ENCODE peak calls at places on chromosomes 13 and 19, in eight cellular contexts. One of them, this sample, is unnamed.

GRCh38 chr13:46913757-46914156 is 16.9 kb upstream of the HTR2A start:
- DNase-seq in stimulated activated CD4-positive, alpha-beta T cell treated with anti-CD3 and anti-CD28 coated beads, Interleukin-15, amount 100 ng/mL, for 24 hours: no peak
- DNase-seq in glutamatergic neuron: no peak
- DNase-seq in mesenteric fat pad: no peak
- DNase-seq in lower leg skin: no peak
- DNase-seq in GM10248: no peak
- DNase-seq in sciatic nerve: no peak
- DNase-seq in epithelial cell of prostate: no peak
- DNase-seq in this sample: no peak

GRCh38 chr19:51002542-51003311 is 1.3 kb upstream of the KLK8 start:
- DNase-seq in epithelial cell of prostate: no peak
- DNase-seq in GM10248: peak
- DNase-seq in stimulated activated CD4-positive, alpha-beta T cell treated with anti-CD3 and anti-CD28 coated beads, Interleukin-15, amount 100 ng/mL, for 24 hours: peak
- DNase-seq in sciatic nerve: peak
- DNase-seq in lower leg skin: peak
- DNase-seq in glutamatergic neuron: peak
- DNase-seq in mesenteric fat pad: peak
- DNase-seq in this sample: no peak

GRCh38 chr13:101325423-101325822 is 90.9 kb downstream of the NALCN start:
- DNase-seq in glutamatergic neuron: no peak
- DNase-seq in stimulated activated CD4-positive, alpha-beta T cell treated with anti-CD3 and anti-CD28 coated beads, Interleukin-15, amount 100 ng/mL, for 24 hours: no peak
- DNase-seq in sciatic nerve: no peak
- DNase-seq in GM10248: no peak
- DNase-seq in mesenteric fat pad: no peak
- DNase-seq in epithelial cell of prostate: no peak
- DNase-seq in lower leg skin: no peak
- DNase-seq in this sample: no peak

GRCh38 chr13:48231948-48232347 is 1.1 kb upstream of the ITM2B start:
- DNase-seq in GM10248: no peak
- DNase-seq in epithelial cell of prostate: no peak
- DNase-seq in glutamatergic neuron: no peak
- DNase-seq in mesenteric fat pad: no peak
- DNase-seq in sciatic nerve: no peak
- DNase-seq in lower leg skin: no peak
- DNase-seq in stimulated activated CD4-positive, alpha-beta T cell treated with anti-CD3 and anti-CD28 coated beads, Interleukin-15, amount 100 ng/mL, for 24 hours: no peak
- DNase-seq in this sample: no peak

GRCh38 chr19:12139885-12140544 is at the start of gene ZNF20:
- DNase-seq in lower leg skin: peak
- DNase-seq in mesenteric fat pad: peak
- DNase-seq in stimulated activated CD4-positive, alpha-beta T cell treated with anti-CD3 and anti-CD28 coated beads, Interleukin-15, amount 100 ng/mL, for 24 hours: peak
- DNase-seq in glutamatergic neuron: peak
- DNase-seq in GM10248: peak
- DNase-seq in epithelial cell of prostate: peak
- DNase-seq in sciatic nerve: peak
- DNase-seq in this sample: peak

GRCh38 chr19:28039677-28040381 is 1173.1 kb downstream of the UQCRFS1 start:
- DNase-seq in glutamatergic neuron: no peak
- DNase-seq in lower leg skin: no peak
- DNase-seq in sciatic nerve: no peak
- DNase-seq in GM10248: no peak
- DNase-seq in stimulated activated CD4-positive, alpha-beta T cell treated with anti-CD3 and anti-CD28 coated beads, Interleukin-15, amount 100 ng/mL, for 24 hours: no peak
- DNase-seq in epithelial cell of prostate: no peak
- DNase-seq in mesenteric fat pad: no peak
- DNase-seq in this sample: no peak

GRCh38 chr19:33000910-33001309 is 28.9 kb downstream of the FAAP24 start:
- DNase-seq in mesenteric fat pad: no peak
- DNase-seq in GM10248: no peak
- DNase-seq in epithelial cell of prostate: no peak
- DNase-seq in stimulated activated CD4-positive, alpha-beta T cell treated with anti-CD3 and anti-CD28 coated beads, Interleukin-15, amount 100 ng/mL, for 24 hours: no peak
- DNase-seq in lower leg skin: no peak
- DNase-seq in glutamatergic neuron: no peak
- DNase-seq in sciatic nerve: no peak
- DNase-seq in this sample: no peak

GRCh38 chr13:90276208-90276607 is 1071.3 kb upstream of the MIR17HG start:
- DNase-seq in sciatic nerve: no peak
- DNase-seq in GM10248: no peak
- DNase-seq in stimulated activated CD4-positive, alpha-beta T cell treated with anti-CD3 and anti-CD28 coated beads, Interleukin-15, amount 100 ng/mL, for 24 hours: no peak
- DNase-seq in mesenteric fat pad: no peak
- DNase-seq in epithelial cell of prostate: no peak
- DNase-seq in glutamatergic neuron: no peak
- DNase-seq in lower leg skin: no peak
- DNase-seq in this sample: no peak

GRCh38 chr13:108082481-108082880 is 132.9 kb downstream of the LIG4 start:
- DNase-seq in lower leg skin: no peak
- DNase-seq in GM10248: no peak
- DNase-seq in glutamatergic neuron: no peak
- DNase-seq in epithelial cell of prostate: no peak
- DNase-seq in sciatic nerve: no peak
- DNase-seq in mesenteric fat pad: no peak
- DNase-seq in stimulated activated CD4-positive, alpha-beta T cell treated with anti-CD3 and anti-CD28 coated beads, Interleukin-15, amount 100 ng/mL, for 24 hours: no peak
- DNase-seq in this sample: no peak

GRCh38 chr13:111166882-111167281 is 51.8 kb downstream of the ARHGEF7 start:
- DNase-seq in sciatic nerve: no peak
- DNase-seq in epithelial cell of prostate: no peak
- DNase-seq in GM10248: no peak
- DNase-seq in glutamatergic neuron: no peak
- DNase-seq in lower leg skin: no peak
- DNase-seq in mesenteric fat pad: no peak
- DNase-seq in stimulated activated CD4-positive, alpha-beta T cell treated with anti-CD3 and anti-CD28 coated beads, Interleukin-15, amount 100 ng/mL, for 24 hours: no peak
- DNase-seq in this sample: no peak

GRCh38 chr13:108948269-108948671 is 318.9 kb downstream of the MYO16 start:
- DNase-seq in stimulated activated CD4-positive, alpha-beta T cell treated with anti-CD3 and anti-CD28 coated beads, Interleukin-15, amount 100 ng/mL, for 24 hours: no peak
- DNase-seq in lower leg skin: no peak
- DNase-seq in mesenteric fat pad: no peak
- DNase-seq in epithelial cell of prostate: no peak
- DNase-seq in glutamatergic neuron: no peak
- DNase-seq in sciatic nerve: no peak
- DNase-seq in GM10248: no peak
- DNase-seq in this sample: no peak

GRCh38 chr13:91313103-91313502 is 34.4 kb upstream of the MIR17HG start:
- DNase-seq in GM10248: no peak
- DNase-seq in mesenteric fat pad: no peak
- DNase-seq in stimulated activated CD4-positive, alpha-beta T cell treated with anti-CD3 and anti-CD28 coated beads, Interleukin-15, amount 100 ng/mL, for 24 hours: peak
- DNase-seq in sciatic nerve: no peak
- DNase-seq in epithelial cell of prostate: no peak
- DNase-seq in lower leg skin: no peak
- DNase-seq in glutamatergic neuron: no peak
- DNase-seq in this sample: no peak

GRCh38 chr19:18657590-18658365 is 20.9 kb downstream of the KLHL26 start:
- DNase-seq in sciatic nerve: peak
- DNase-seq in glutamatergic neuron: no peak
- DNase-seq in lower leg skin: no peak
- DNase-seq in mesenteric fat pad: no peak
- DNase-seq in stimulated activated CD4-positive, alpha-beta T cell treated with anti-CD3 and anti-CD28 coated beads, Interleukin-15, amount 100 ng/mL, for 24 hours: no peak
- DNase-seq in epithelial cell of prostate: no peak
- DNase-seq in GM10248: peak
- DNase-seq in this sample: no peak

GRCh38 chr19:8336072-8336569 is 6.9 kb downstream of the KANK3 start:
- DNase-seq in sciatic nerve: no peak
- DNase-seq in glutamatergic neuron: no peak
- DNase-seq in lower leg skin: no peak
- DNase-seq in mesenteric fat pad: no peak
- DNase-seq in epithelial cell of prostate: no peak
- DNase-seq in stimulated activated CD4-positive, alpha-beta T cell treated with anti-CD3 and anti-CD28 coated beads, Interleukin-15, amount 100 ng/mL, for 24 hours: no peak
- DNase-seq in GM10248: no peak
- DNase-seq in this sample: no peak

GRCh38 chr13:49052801-49053200 is 77.1 kb downstream of the FNDC3A start:
- DNase-seq in lower leg skin: no peak
- DNase-seq in GM10248: no peak
- DNase-seq in glutamatergic neuron: no peak
- DNase-seq in mesenteric fat pad: no peak
- DNase-seq in stimulated activated CD4-positive, alpha-beta T cell treated with anti-CD3 and anti-CD28 coated beads, Interleukin-15, amount 100 ng/mL, for 24 hours: no peak
- DNase-seq in sciatic nerve: no peak
- DNase-seq in epithelial cell of prostate: no peak
- DNase-seq in this sample: no peak

GRCh38 chr13:27339299-27339698 is 68.7 kb downstream of the RASL11A start:
- DNase-seq in lower leg skin: no peak
- DNase-seq in stimulated activated CD4-positive, alpha-beta T cell treated with anti-CD3 and anti-CD28 coated beads, Interleukin-15, amount 100 ng/mL, for 24 hours: peak
- DNase-seq in mesenteric fat pad: no peak
- DNase-seq in epithelial cell of prostate: no peak
- DNase-seq in sciatic nerve: no peak
- DNase-seq in glutamatergic neuron: peak
- DNase-seq in GM10248: peak
- DNase-seq in this sample: peak

GRCh38 chr13:35920816-35921215 is 210.4 kb downstream of the DCLK1 start:
- DNase-seq in GM10248: no peak
- DNase-seq in sciatic nerve: no peak
- DNase-seq in glutamatergic neuron: no peak
- DNase-seq in lower leg skin: no peak
- DNase-seq in epithelial cell of prostate: no peak
- DNase-seq in stimulated activated CD4-positive, alpha-beta T cell treated with anti-CD3 and anti-CD28 coated beads, Interleukin-15, amount 100 ng/mL, for 24 hours: no peak
- DNase-seq in mesenteric fat pad: no peak
- DNase-seq in this sample: no peak

GRCh38 chr19:54388001-54388802 is 23.5 kb upstream of the LAIR1 start:
- DNase-seq in sciatic nerve: no peak
- DNase-seq in stimulated activated CD4-positive, alpha-beta T cell treated with anti-CD3 and anti-CD28 coated beads, Interleukin-15, amount 100 ng/mL, for 24 hours: peak
- DNase-seq in mesenteric fat pad: no peak
- DNase-seq in glutamatergic neuron: no peak
- DNase-seq in epithelial cell of prostate: no peak
- DNase-seq in GM10248: peak
- DNase-seq in lower leg skin: no peak
- DNase-seq in this sample: no peak

GRCh38 chr19:12952488-12953455 is 4.3 kb downstream of the GADD45GIP1 start:
- DNase-seq in GM10248: no peak
- DNase-seq in mesenteric fat pad: no peak
- DNase-seq in epithelial cell of prostate: no peak
- DNase-seq in lower leg skin: no peak
- DNase-seq in stimulated activated CD4-positive, alpha-beta T cell treated with anti-CD3 and anti-CD28 coated beads, Interleukin-15, amount 100 ng/mL, for 24 hours: no peak
- DNase-seq in glutamatergic neuron: no peak
- DNase-seq in sciatic nerve: no peak
- DNase-seq in this sample: no peak

GRCh38 chr19:5293607-5294089 is 47.0 kb downstream of the PTPRS start:
- DNase-seq in glutamatergic neuron: peak
- DNase-seq in stimulated activated CD4-positive, alpha-beta T cell treated with anti-CD3 and anti-CD28 coated beads, Interleukin-15, amount 100 ng/mL, for 24 hours: peak
- DNase-seq in GM10248: no peak
- DNase-seq in epithelial cell of prostate: no peak
- DNase-seq in sciatic nerve: peak
- DNase-seq in lower leg skin: no peak
- DNase-seq in mesenteric fat pad: no peak
- DNase-seq in this sample: peak

GRCh38 chr13:27541386-27541785 is 78.9 kb downstream of the LNX2 start:
- DNase-seq in glutamatergic neuron: no peak
- DNase-seq in mesenteric fat pad: no peak
- DNase-seq in stimulated activated CD4-positive, alpha-beta T cell treated with anti-CD3 and anti-CD28 coated beads, Interleukin-15, amount 100 ng/mL, for 24 hours: no peak
- DNase-seq in sciatic nerve: no peak
- DNase-seq in epithelial cell of prostate: no peak
- DNase-seq in GM10248: no peak
- DNase-seq in lower leg skin: no peak
- DNase-seq in this sample: no peak

GRCh38 chr13:99442273-99442895 is 58.9 kb upstream of the TM9SF2 start:
- DNase-seq in GM10248: peak
- DNase-seq in lower leg skin: peak
- DNase-seq in glutamatergic neuron: no peak
- DNase-seq in stimulated activated CD4-positive, alpha-beta T cell treated with anti-CD3 and anti-CD28 coated beads, Interleukin-15, amount 100 ng/mL, for 24 hours: peak
- DNase-seq in epithelial cell of prostate: no peak
- DNase-seq in sciatic nerve: no peak
- DNase-seq in mesenteric fat pad: no peak
- DNase-seq in this sample: peak

GRCh38 chr13:29901714-29902631 is 51.6 kb upstream of the UBL3 start:
- DNase-seq in lower leg skin: no peak
- DNase-seq in glutamatergic neuron: no peak
- DNase-seq in stimulated activated CD4-positive, alpha-beta T cell treated with anti-CD3 and anti-CD28 coated beads, Interleukin-15, amount 100 ng/mL, for 24 hours: peak
- DNase-seq in mesenteric fat pad: no peak
- DNase-seq in GM10248: no peak
- DNase-seq in sciatic nerve: no peak
- DNase-seq in epithelial cell of prostate: no peak
- DNase-seq in this sample: no peak

GRCh38 chr13:50518791-50519201 is 324.7 kb downstream of the DLEU7 start:
- DNase-seq in stimulated activated CD4-positive, alpha-beta T cell treated with anti-CD3 and anti-CD28 coated beads, Interleukin-15, amount 100 ng/mL, for 24 hours: no peak
- DNase-seq in mesenteric fat pad: no peak
- DNase-seq in GM10248: no peak
- DNase-seq in sciatic nerve: no peak
- DNase-seq in glutamatergic neuron: no peak
- DNase-seq in epithelial cell of prostate: no peak
- DNase-seq in lower leg skin: peak
- DNase-seq in this sample: no peak

GRCh38 chr19:5976768-5977167 is 1.2 kb downstream of the RANBP3 start:
- DNase-seq in stimulated activated CD4-positive, alpha-beta T cell treated with anti-CD3 and anti-CD28 coated beads, Interleukin-15, amount 100 ng/mL, for 24 hours: no peak
- DNase-seq in lower leg skin: no peak
- DNase-seq in glutamatergic neuron: no peak
- DNase-seq in mesenteric fat pad: no peak
- DNase-seq in epithelial cell of prostate: no peak
- DNase-seq in sciatic nerve: no peak
- DNase-seq in GM10248: no peak
- DNase-seq in this sample: no peak

GRCh38 chr19:14089662-14090508 is 666 bp downstream of the SAMD1 start:
- DNase-seq in mesenteric fat pad: no peak
- DNase-seq in epithelial cell of prostate: no peak
- DNase-seq in GM10248: peak
- DNase-seq in lower leg skin: no peak
- DNase-seq in stimulated activated CD4-positive, alpha-beta T cell treated with anti-CD3 and anti-CD28 coated beads, Interleukin-15, amount 100 ng/mL, for 24 hours: peak
- DNase-seq in glutamatergic neuron: peak
- DNase-seq in sciatic nerve: no peak
- DNase-seq in this sample: peak

GRCh38 chr13:20128459-20128927 is 32.4 kb downstream of the GJA3 start:
- DNase-seq in stimulated activated CD4-positive, alpha-beta T cell treated with anti-CD3 and anti-CD28 coated beads, Interleukin-15, amount 100 ng/mL, for 24 hours: peak
- DNase-seq in glutamatergic neuron: no peak
- DNase-seq in sciatic nerve: no peak
- DNase-seq in lower leg skin: no peak
- DNase-seq in GM10248: no peak
- DNase-seq in mesenteric fat pad: peak
- DNase-seq in epithelial cell of prostate: no peak
- DNase-seq in this sample: peak

GRCh38 chr13:102825921-102826706 is 19.7 kb upstream of the ERCC5 start:
- DNase-seq in epithelial cell of prostate: peak
- DNase-seq in lower leg skin: no peak
- DNase-seq in sciatic nerve: no peak
- DNase-seq in GM10248: no peak
- DNase-seq in mesenteric fat pad: no peak
- DNase-seq in stimulated activated CD4-positive, alpha-beta T cell treated with anti-CD3 and anti-CD28 coated beads, Interleukin-15, amount 100 ng/mL, for 24 hours: no peak
- DNase-seq in glutamatergic neuron: no peak
- DNase-seq in this sample: no peak

GRCh38 chr13:74966814-74967213 is 515.2 kb downstream of the TBC1D4 start:
- DNase-seq in epithelial cell of prostate: no peak
- DNase-seq in glutamatergic neuron: no peak
- DNase-seq in sciatic nerve: no peak
- DNase-seq in mesenteric fat pad: no peak
- DNase-seq in lower leg skin: no peak
- DNase-seq in stimulated activated CD4-positive, alpha-beta T cell treated with anti-CD3 and anti-CD28 coated beads, Interleukin-15, amount 100 ng/mL, for 24 hours: no peak
- DNase-seq in GM10248: no peak
- DNase-seq in this sample: no peak

GRCh38 chr19:2337329-2337707 is 8.8 kb downstream of the SPPL2B start:
- DNase-seq in glutamatergic neuron: peak
- DNase-seq in stimulated activated CD4-positive, alpha-beta T cell treated with anti-CD3 and anti-CD28 coated beads, Interleukin-15, amount 100 ng/mL, for 24 hours: no peak
- DNase-seq in epithelial cell of prostate: no peak
- DNase-seq in mesenteric fat pad: no peak
- DNase-seq in sciatic nerve: no peak
- DNase-seq in GM10248: no peak
- DNase-seq in lower leg skin: no peak
- DNase-seq in this sample: no peak

GRCh38 chr19:16591803-16592556 is 19.8 kb upstream of the SLC35E1 start:
- DNase-seq in stimulated activated CD4-positive, alpha-beta T cell treated with anti-CD3 and anti-CD28 coated beads, Interleukin-15, amount 100 ng/mL, for 24 hours: no peak
- DNase-seq in GM10248: no peak
- DNase-seq in glutamatergic neuron: no peak
- DNase-seq in lower leg skin: no peak
- DNase-seq in mesenteric fat pad: no peak
- DNase-seq in sciatic nerve: no peak
- DNase-seq in epithelial cell of prostate: no peak
- DNase-seq in this sample: no peak

GRCh38 chr13:99577934-99578917 is 77.0 kb downstream of the TM9SF2 start:
- DNase-seq in mesenteric fat pad: no peak
- DNase-seq in sciatic nerve: no peak
- DNase-seq in glutamatergic neuron: no peak
- DNase-seq in GM10248: no peak
- DNase-seq in lower leg skin: no peak
- DNase-seq in epithelial cell of prostate: no peak
- DNase-seq in stimulated activated CD4-positive, alpha-beta T cell treated with anti-CD3 and anti-CD28 coated beads, Interleukin-15, amount 100 ng/mL, for 24 hours: no peak
- DNase-seq in this sample: no peak

GRCh38 chr13:44399045-44399444 is 25.4 kb downstream of the SERP2 start:
- DNase-seq in mesenteric fat pad: no peak
- DNase-seq in epithelial cell of prostate: no peak
- DNase-seq in stimulated activated CD4-positive, alpha-beta T cell treated with anti-CD3 and anti-CD28 coated beads, Interleukin-15, amount 100 ng/mL, for 24 hours: no peak
- DNase-seq in glutamatergic neuron: no peak
- DNase-seq in lower leg skin: no peak
- DNase-seq in sciatic nerve: peak
- DNase-seq in GM10248: no peak
- DNase-seq in this sample: no peak